ENCODE peak calls at places on chromosomes 11 and 22, in eight cellular contexts. S, D, C, N, Y, B, K and U are unnamed samples.

GRCh38 chr11:113331436-113331835 is 17.1 kb downstream of the TTC12 start:
- DNase-seq in S (no peak), D (no peak), C (no peak), N (no peak), Y (no peak), B (no peak), K (peak; percentile 31), U (no peak)

GRCh38 chr11:45264839-45265515 is 21.2 kb downstream of the SYT13 start:
- DNase-seq in S (no peak), D (no peak), C (no peak), N (no peak), Y (no peak), B (no peak), K (no peak), U (no peak)

GRCh38 chr11:123434911-123435310 is 4.8 kb downstream of the GRAMD1B start:
- DNase-seq in S (no peak), D (no peak), C (no peak), N (no peak), Y (no peak), B (no peak), K (no peak), U (no peak)

GRCh38 chr11:126772267-126772666 is 228.3 kb downstream of the KIRREL3 start:
- DNase-seq in S (no peak), D (no peak), C (no peak), N (no peak), Y (no peak), B (no peak), K (no peak), U (no peak)

GRCh38 chr22:46721716-46722115 is 16.3 kb downstream of the CERK start:
- DNase-seq in S (no peak), D (no peak), C (no peak), N (no peak), Y (no peak), B (no peak), K (no peak), U (no peak)

GRCh38 chr11:11975201-11976092 is 33.0 kb downstream of the DKK3 start:
- DNase-seq in S (no peak), D (no peak), C (no peak), N (no peak), Y (no peak), B (peak; percentile 25), K (no peak), U (no peak)

GRCh38 chr11:10382518-10382917 is 72.5 kb upstream of the AMPD3 start:
- DNase-seq in S (no peak), D (no peak), C (no peak), N (no peak), Y (no peak), B (no peak), K (no peak), U (no peak)

GRCh38 chr11:110425751-110426545 is 3.8 kb upstream of the FDX1 start:
- DNase-seq in S (no peak), D (no peak), C (no peak), N (no peak), Y (no peak), B (no peak), K (no peak), U (no peak)

GRCh38 chr11:77312107-77312506 is 10.6 kb upstream of the GDPD4 start:
- DNase-seq in S (no peak), D (no peak), C (no peak), N (no peak), Y (no peak), B (no peak), K (no peak), U (no peak)

GRCh38 chr22:44274918-44275665 is 37.7 kb downstream of the SHISAL1 start:
- DNase-seq in S (no peak), D (no peak), C (no peak), N (no peak), Y (peak; percentile 33), B (no peak), K (no peak), U (no peak)

GRCh38 chr11:15159085-15159484 is 44.4 kb downstream of the INSC start:
- DNase-seq in S (no peak), D (no peak), C (no peak), N (no peak), Y (no peak), B (no peak), K (no peak), U (no peak)

GRCh38 chr11:61700221-61700620 is 20.0 kb downstream of the DAGLA start:
- DNase-seq in S (no peak), D (no peak), C (no peak), N (peak; percentile 94), Y (peak; percentile 87), B (peak; percentile 83), K (peak; percentile 33), U (no peak)
- H3K4me1 ChIP-seq in S (no peaks in the 10 kb centered on the region), D (peaks cover 25% of the 10 kb centered on the region), C (peaks cover 30% of the 10 kb centered on the region), N (peaks cover 68% of the 10 kb centered on the region), Y (peaks cover 52% of the 10 kb centered on the region), B (peaks cover 64% of the 10 kb centered on the region), K (peaks cover 9% of the 10 kb centered on the region), U (peaks cover 14% of the 10 kb centered on the region)

DNA sequence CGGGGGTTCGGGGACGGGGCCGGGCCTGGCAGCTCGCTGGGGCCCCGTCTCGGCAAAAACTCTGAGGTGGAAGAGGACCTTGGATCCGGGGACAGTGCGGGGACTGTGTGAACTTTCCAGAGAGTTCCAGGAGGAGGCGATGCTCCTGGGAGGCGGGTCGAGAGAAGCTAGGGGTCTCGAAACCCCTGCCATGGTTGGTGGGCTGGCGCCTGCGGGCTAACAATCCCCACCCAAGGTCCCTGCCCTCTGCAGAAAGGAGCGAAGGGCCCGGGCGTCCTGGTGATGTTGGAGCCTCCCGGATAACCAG is 4.7 kb upstream of the GRK2 start:
- DNase-seq in S (no peak), D (no peak), C (no peak), N (no peak), Y (no peak), B (no peak), K (no peak), U (no peak)
- H3K27ac ChIP-seq in S (no peak overlapping the region), D (no peak overlapping the region), C (no peak overlapping the region), N (no peak overlapping the region), Y (no peak overlapping the region), B (no peak overlapping the region), K (no peak overlapping the region), U (no peak overlapping the region)

GRCh38 chr22:24427500-24428164 is at the start of gene ADORA2A:
- DNase-seq in S (peak; percentile 80), D (peak; percentile 75), C (peak; percentile 86), N (no peak), Y (no peak), B (peak; percentile 67), K (no peak), U (peak; percentile 88)

GRCh38 chr22:24424901-24425775 is 2.3 kb upstream of the ADORA2A start:
- DNase-seq in S (no peak), D (no peak), C (no peak), N (no peak), Y (no peak), B (no peak), K (no peak), U (no peak)

GRCh38 chr22:24424001-24424900 is 3.1 kb upstream of the ADORA2A start:
- DNase-seq in S (no peak), D (no peak), C (peak; percentile 32), N (peak; percentile 16), Y (no peak), B (no peak), K (no peak), U (no peak)

GRCh38 chr22:24426859-24427499 is 420 bp upstream of the ADORA2A start:
- DNase-seq in S (no peak), D (no peak), C (no peak), N (no peak), Y (no peak), B (no peak), K (no peak), U (peak; percentile 52)

GRCh38 chr22:24426436-24426835 is 963 bp upstream of the ADORA2A start:
- DNase-seq in S (no peak), D (no peak), C (no peak), N (no peak), Y (no peak), B (no peak), K (no peak), U (no peak)
- H3K4me3 ChIP-seq in S (no peak overlapping the region), D (peak overlapping the region; percentile 65), C (no peak overlapping the region), N (no peak overlapping the region), Y (no peak overlapping the region), B (no peak overlapping the region), K (no peak overlapping the region), U (peak overlapping the region; percentile 88)

DNA sequence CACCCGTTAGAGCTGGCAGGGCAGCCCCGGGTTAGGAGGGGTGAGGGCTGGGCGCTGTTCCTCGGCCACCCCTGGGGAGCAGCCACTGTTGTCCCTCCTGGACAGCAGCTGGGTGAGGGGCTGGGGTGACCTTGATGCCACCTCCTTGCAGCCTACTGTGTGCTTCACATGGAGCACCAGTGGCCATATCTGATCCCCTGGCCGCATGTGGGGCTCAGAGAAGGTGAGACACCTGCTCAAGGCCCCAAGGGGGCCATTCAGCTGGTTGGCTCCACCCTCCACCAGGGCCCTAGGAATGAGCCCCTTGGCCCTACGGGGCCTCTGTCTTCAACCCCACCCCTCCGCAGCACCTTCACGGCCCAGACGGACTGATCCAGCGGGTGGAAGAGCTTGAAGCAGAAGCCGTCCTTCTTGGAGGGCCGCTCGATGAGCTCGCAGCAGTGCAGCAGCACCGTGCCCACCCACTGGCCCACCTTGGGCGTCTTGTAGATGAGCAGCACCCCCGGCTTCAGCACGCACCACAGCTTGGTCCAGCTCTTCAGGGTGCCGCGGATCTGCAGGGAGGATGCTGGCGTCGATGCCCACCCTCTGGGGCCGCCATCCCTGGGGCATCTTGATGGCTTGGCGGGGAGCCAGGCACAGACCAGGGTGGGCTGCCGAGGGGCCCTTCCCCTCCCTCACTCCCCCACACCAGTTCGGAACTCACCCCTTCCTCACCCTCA is 44.9 kb downstream of the OSBPL5 start:
- DNase-seq in S (peak; percentile 46), D (no peak), C (no peak), N (no peak), Y (peak; percentile 63), B (peak; percentile 17), K (no peak), U (no peak)
- H3K4me1 ChIP-seq in S (no peaks in the 10 kb centered on the region), D (no peaks in the 10 kb centered on the region), C (no peaks in the 10 kb centered on the region), N (peaks cover 5% of the 10 kb centered on the region), Y (peaks cover 17% of the 10 kb centered on the region), B (peaks cover 20% of the 10 kb centered on the region), K (no peaks in the 10 kb centered on the region), U (no peaks in the 10 kb centered on the region)

DNA sequence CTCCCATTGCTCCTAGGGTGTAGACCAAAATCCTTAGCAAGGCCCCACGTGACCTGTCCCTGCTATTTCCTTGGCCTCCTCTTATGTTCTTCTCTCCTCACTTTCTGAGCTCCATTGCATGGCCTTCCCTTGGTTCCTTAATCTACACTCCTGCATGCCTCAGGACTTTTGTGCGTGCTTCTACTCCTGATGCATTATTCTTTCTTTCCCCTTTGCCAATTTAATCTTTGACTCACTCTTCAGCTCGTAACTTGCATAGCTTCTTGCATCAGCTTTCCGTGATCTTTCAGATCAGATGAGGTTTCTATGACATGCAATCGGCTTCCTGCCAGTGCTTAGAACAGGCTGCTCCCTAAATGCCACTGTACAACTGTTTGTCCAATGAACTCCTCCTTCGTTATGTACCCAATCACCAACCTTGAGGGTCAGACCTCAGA is 261.6 kb upstream of the CADM1 start:
- DNase-seq in S (no peak), D (no peak), C (no peak), N (no peak), Y (no peak), B (no peak), K (no peak), U (no peak)
- H3K27ac ChIP-seq in S (no peak overlapping the region), D (no peak overlapping the region), C (no peak overlapping the region), N (no peak overlapping the region), Y (no peak overlapping the region), B (no peak overlapping the region), K (no peak overlapping the region), U (no peak overlapping the region)

DNA sequence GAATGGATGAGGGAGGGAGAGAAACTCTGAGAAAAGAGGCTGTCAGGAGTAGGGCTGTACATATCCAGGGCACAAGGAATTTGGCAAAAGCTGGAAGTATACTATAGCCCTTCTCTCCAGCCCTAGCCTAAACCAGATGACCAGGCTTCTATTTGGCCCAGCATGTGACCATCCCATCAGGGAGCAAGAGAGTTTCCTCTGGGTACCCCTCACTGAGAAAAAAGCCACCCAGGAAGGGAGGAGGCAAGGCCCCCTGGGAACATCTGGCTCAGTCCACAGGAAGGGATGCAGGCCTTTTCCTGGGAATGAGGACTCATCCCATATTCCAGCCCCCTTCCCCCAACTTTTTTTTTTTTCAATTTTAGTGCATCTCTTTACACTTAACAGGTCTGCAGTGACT is 8.3 kb downstream of the CD44 start:
- DNase-seq in S (no peak), D (no peak), C (no peak), N (no peak), Y (no peak), B (no peak), K (no peak), U (no peak)
- H3K4me3 ChIP-seq in S (no peak overlapping the region), D (no peak overlapping the region), C (no peak overlapping the region), N (peak overlapping the region; percentile 70), Y (no peak overlapping the region), B (no peak overlapping the region), K (no peak overlapping the region), U (peak overlapping the region; percentile 9)